ENCODE peak calls at places on chromosomes 3 and 15, in eight cellular contexts. One of them, this sample, is unnamed.

GRCh38 chr15:74519311-74519710 is 21.7 kb upstream of the ARID3B start:
- DNase-seq in stromal cell of bone marrow: no peak
- DNase-seq in NCI-H1092: no peak
- DNase-seq in BJ: no peak
- DNase-seq in T-helper 17 cell: no peak
- DNase-seq in SW 1271: no peak
- DNase-seq in activated T-cell treated with anti-CD3 and anti-CD28 coated beads, Interleukin-2, amount 50 U/mL, for 24 hours: no peak
- DNase-seq in tibial artery: no peak
- DNase-seq in this sample: no peak

GRCh38 chr3:3200632-3201212 is 21.2 kb upstream of the CRBN start:
- DNase-seq in stromal cell of bone marrow: peak
- DNase-seq in NCI-H1092: peak
- DNase-seq in BJ: no peak
- DNase-seq in T-helper 17 cell: peak
- DNase-seq in SW 1271: peak
- DNase-seq in activated T-cell treated with anti-CD3 and anti-CD28 coated beads, Interleukin-2, amount 50 U/mL, for 24 hours: no peak
- DNase-seq in tibial artery: no peak
- DNase-seq in this sample: no peak

GRCh38 chr15:90955911-90956310 is 1.2 kb downstream of the RCCD1 start:
- DNase-seq in stromal cell of bone marrow: no peak
- DNase-seq in NCI-H1092: peak
- DNase-seq in BJ: no peak
- DNase-seq in T-helper 17 cell: no peak
- DNase-seq in SW 1271: no peak
- DNase-seq in activated T-cell treated with anti-CD3 and anti-CD28 coated beads, Interleukin-2, amount 50 U/mL, for 24 hours: no peak
- DNase-seq in tibial artery: no peak
- DNase-seq in this sample: no peak

GRCh38 chr3:104825116-104825515 is 541.6 kb upstream of the ALCAM start:
- DNase-seq in stromal cell of bone marrow: no peak
- DNase-seq in NCI-H1092: peak
- DNase-seq in BJ: peak
- DNase-seq in T-helper 17 cell: no peak
- DNase-seq in SW 1271: no peak
- DNase-seq in activated T-cell treated with anti-CD3 and anti-CD28 coated beads, Interleukin-2, amount 50 U/mL, for 24 hours: no peak
- DNase-seq in tibial artery: no peak
- DNase-seq in this sample: no peak

GRCh38 chr15:66939451-66940023 is 125.9 kb upstream of the SMAD3 start:
- DNase-seq in stromal cell of bone marrow: no peak
- DNase-seq in NCI-H1092: no peak
- DNase-seq in BJ: no peak
- DNase-seq in T-helper 17 cell: no peak
- DNase-seq in SW 1271: no peak
- DNase-seq in activated T-cell treated with anti-CD3 and anti-CD28 coated beads, Interleukin-2, amount 50 U/mL, for 24 hours: no peak
- DNase-seq in tibial artery: peak
- DNase-seq in this sample: no peak

GRCh38 chr3:47414161-47414564 is 33.3 kb downstream of the PTPN23 start:
- DNase-seq in stromal cell of bone marrow: no peak
- DNase-seq in NCI-H1092: no peak
- DNase-seq in BJ: no peak
- DNase-seq in T-helper 17 cell: no peak
- DNase-seq in SW 1271: no peak
- DNase-seq in activated T-cell treated with anti-CD3 and anti-CD28 coated beads, Interleukin-2, amount 50 U/mL, for 24 hours: no peak
- DNase-seq in tibial artery: no peak
- DNase-seq in this sample: no peak

GRCh38 chr15:83890584-83890983 is 236.7 kb downstream of the ADAMTSL3 start:
- DNase-seq in stromal cell of bone marrow: no peak
- DNase-seq in NCI-H1092: no peak
- DNase-seq in BJ: no peak
- DNase-seq in T-helper 17 cell: no peak
- DNase-seq in SW 1271: no peak
- DNase-seq in activated T-cell treated with anti-CD3 and anti-CD28 coated beads, Interleukin-2, amount 50 U/mL, for 24 hours: no peak
- DNase-seq in tibial artery: no peak
- DNase-seq in this sample: no peak

GRCh38 chr15:49047456-49047855 is 1.2 kb upstream of the SECISBP2L start:
- DNase-seq in stromal cell of bone marrow: no peak
- DNase-seq in NCI-H1092: no peak
- DNase-seq in BJ: no peak
- DNase-seq in T-helper 17 cell: no peak
- DNase-seq in SW 1271: no peak
- DNase-seq in activated T-cell treated with anti-CD3 and anti-CD28 coated beads, Interleukin-2, amount 50 U/mL, for 24 hours: no peak
- DNase-seq in tibial artery: no peak
- DNase-seq in this sample: no peak

GRCh38 chr3:47617061-47618010 is 38.7 kb upstream of the CSPG5 start:
- DNase-seq in stromal cell of bone marrow: peak
- DNase-seq in NCI-H1092: no peak
- DNase-seq in BJ: no peak
- DNase-seq in T-helper 17 cell: no peak
- DNase-seq in SW 1271: no peak
- DNase-seq in activated T-cell treated with anti-CD3 and anti-CD28 coated beads, Interleukin-2, amount 50 U/mL, for 24 hours: no peak
- DNase-seq in tibial artery: no peak
- DNase-seq in this sample: no peak

GRCh38 chr15:71747128-71748083 is 62.9 kb upstream of the NR2E3 start:
- DNase-seq in stromal cell of bone marrow: peak
- DNase-seq in NCI-H1092: no peak
- DNase-seq in BJ: peak
- DNase-seq in T-helper 17 cell: no peak
- DNase-seq in SW 1271: peak
- DNase-seq in activated T-cell treated with anti-CD3 and anti-CD28 coated beads, Interleukin-2, amount 50 U/mL, for 24 hours: no peak
- DNase-seq in tibial artery: no peak
- DNase-seq in this sample: peak

GRCh38 chr3:177932750-177933660 is 603.2 kb upstream of the KCNMB2 start:
- DNase-seq in stromal cell of bone marrow: peak
- DNase-seq in NCI-H1092: no peak
- DNase-seq in BJ: no peak
- DNase-seq in T-helper 17 cell: no peak
- DNase-seq in SW 1271: no peak
- DNase-seq in activated T-cell treated with anti-CD3 and anti-CD28 coated beads, Interleukin-2, amount 50 U/mL, for 24 hours: no peak
- DNase-seq in tibial artery: no peak
- DNase-seq in this sample: no peak

GRCh38 chr15:62453979-62454378 is 288.9 kb upstream of the C2CD4B start:
- DNase-seq in stromal cell of bone marrow: peak
- DNase-seq in NCI-H1092: no peak
- DNase-seq in BJ: no peak
- DNase-seq in T-helper 17 cell: no peak
- DNase-seq in SW 1271: no peak
- DNase-seq in activated T-cell treated with anti-CD3 and anti-CD28 coated beads, Interleukin-2, amount 50 U/mL, for 24 hours: no peak
- DNase-seq in tibial artery: no peak
- DNase-seq in this sample: no peak

GRCh38 chr3:138439646-138440045 is 5.2 kb downstream of the ESYT3 start:
- DNase-seq in stromal cell of bone marrow: no peak
- DNase-seq in NCI-H1092: no peak
- DNase-seq in BJ: no peak
- DNase-seq in T-helper 17 cell: no peak
- DNase-seq in SW 1271: no peak
- DNase-seq in activated T-cell treated with anti-CD3 and anti-CD28 coated beads, Interleukin-2, amount 50 U/mL, for 24 hours: no peak
- DNase-seq in tibial artery: no peak
- DNase-seq in this sample: no peak